ENCODE peak calls at places on chromosomes 3 and 15, in eight cellular contexts. One of them, this sample, is unnamed.

GRCh38 chr3:189947948-189948723 is 172.6 kb downstream of the P3H2 start:
- DNase-seq in upper lobe of right lung: no peak
- DNase-seq in fibroblast of lung: no peak
- DNase-seq in astrocyte of the cerebellum: no peak
- DNase-seq in H7: no peak
- DNase-seq in stomach: no peak
- DNase-seq in AG04449: no peak
- DNase-seq in K562: no peak
- DNase-seq in this sample: no peak

GRCh38 chr3:123759311-123759710 is 124.8 kb downstream of the MYLK start:
- DNase-seq in upper lobe of right lung: no peak
- DNase-seq in fibroblast of lung: peak; percentile 63
- DNase-seq in astrocyte of the cerebellum: peak; percentile 33
- DNase-seq in H7: no peak
- DNase-seq in stomach: no peak
- DNase-seq in AG04449: no peak
- DNase-seq in K562: no peak
- DNase-seq in this sample: no peak

GRCh38 chr15:36605626-36606263 is 26.3 kb downstream of the CDIN1 start:
- DNase-seq in upper lobe of right lung: no peak
- DNase-seq in fibroblast of lung: no peak
- DNase-seq in astrocyte of the cerebellum: no peak
- DNase-seq in H7: no peak
- DNase-seq in stomach: no peak
- DNase-seq in AG04449: no peak
- DNase-seq in K562: no peak
- DNase-seq in this sample: no peak

GRCh38 chr3:190449801-190450200 is at the start of gene TMEM207:
- DNase-seq in upper lobe of right lung: no peak
- DNase-seq in fibroblast of lung: no peak
- DNase-seq in astrocyte of the cerebellum: no peak
- DNase-seq in H7: no peak
- DNase-seq in stomach: no peak
- DNase-seq in AG04449: no peak
- DNase-seq in K562: no peak
- DNase-seq in this sample: no peak

GRCh38 chr3:151971814-151972579 is 98.6 kb downstream of the SUCNR1 start:
- DNase-seq in upper lobe of right lung: no peak
- DNase-seq in fibroblast of lung: no peak
- DNase-seq in astrocyte of the cerebellum: no peak
- DNase-seq in H7: no peak
- DNase-seq in stomach: peak; percentile 45
- DNase-seq in AG04449: no peak
- DNase-seq in K562: no peak
- DNase-seq in this sample: no peak

GRCh38 chr3:155492841-155493240 is 199.4 kb upstream of the STRIT1 start:
- DNase-seq in upper lobe of right lung: no peak
- DNase-seq in fibroblast of lung: peak; percentile 7
- DNase-seq in astrocyte of the cerebellum: peak; percentile 2
- DNase-seq in H7: no peak
- DNase-seq in stomach: no peak
- DNase-seq in AG04449: no peak
- DNase-seq in K562: no peak
- DNase-seq in this sample: no peak

GRCh38 chr3:115806501-115806900 is 183.2 kb downstream of the GAP43 start:
- DNase-seq in upper lobe of right lung: no peak
- DNase-seq in fibroblast of lung: peak; percentile 60
- DNase-seq in astrocyte of the cerebellum: no peak
- DNase-seq in H7: no peak
- DNase-seq in stomach: no peak
- DNase-seq in AG04449: no peak
- DNase-seq in K562: no peak
- DNase-seq in this sample: no peak

GRCh38 chr3:150697646-150698045 is 6.1 kb downstream of the ERICH6 start:
- DNase-seq in upper lobe of right lung: no peak
- DNase-seq in fibroblast of lung: peak; percentile 54
- DNase-seq in astrocyte of the cerebellum: no peak
- DNase-seq in H7: no peak
- DNase-seq in stomach: no peak
- DNase-seq in AG04449: peak; percentile 24
- DNase-seq in K562: no peak
- DNase-seq in this sample: no peak

GRCh38 chr3:170642882-170643601 is 57.2 kb upstream of the SLC7A14 start:
- DNase-seq in upper lobe of right lung: no peak
- DNase-seq in fibroblast of lung: no peak
- DNase-seq in astrocyte of the cerebellum: no peak
- DNase-seq in H7: no peak
- DNase-seq in stomach: no peak
- DNase-seq in AG04449: no peak
- DNase-seq in K562: no peak
- DNase-seq in this sample: no peak

GRCh38 chr15:93180656-93181055 is 91.6 kb upstream of the RGMA start:
- DNase-seq in upper lobe of right lung: no peak
- DNase-seq in fibroblast of lung: no peak
- DNase-seq in astrocyte of the cerebellum: no peak
- DNase-seq in H7: peak; percentile 72
- DNase-seq in stomach: no peak
- DNase-seq in AG04449: no peak
- DNase-seq in K562: no peak
- DNase-seq in this sample: no peak

GRCh38 chr15:64987136-64987535 is 2.6 kb downstream of the SPG21 start:
- DNase-seq in upper lobe of right lung: no peak
- DNase-seq in fibroblast of lung: no peak
- DNase-seq in astrocyte of the cerebellum: no peak
- DNase-seq in H7: no peak
- DNase-seq in stomach: no peak
- DNase-seq in AG04449: no peak
- DNase-seq in K562: no peak
- DNase-seq in this sample: no peak

GRCh38 chr3:155876037-155876436 is 5.6 kb downstream of the GMPS start:
- DNase-seq in upper lobe of right lung: no peak
- DNase-seq in fibroblast of lung: no peak
- DNase-seq in astrocyte of the cerebellum: no peak
- DNase-seq in H7: no peak
- DNase-seq in stomach: no peak
- DNase-seq in AG04449: no peak
- DNase-seq in K562: no peak
- DNase-seq in this sample: no peak

GRCh38 chr15:46710561-46710960 is 1006.7 kb upstream of the SEMA6D start:
- DNase-seq in upper lobe of right lung: no peak
- DNase-seq in fibroblast of lung: no peak
- DNase-seq in astrocyte of the cerebellum: no peak
- DNase-seq in H7: no peak
- DNase-seq in stomach: no peak
- DNase-seq in AG04449: no peak
- DNase-seq in K562: no peak
- DNase-seq in this sample: no peak

GRCh38 chr3:23264413-23264812 is 61.3 kb downstream of the UBE2E2 start:
- DNase-seq in upper lobe of right lung: no peak
- DNase-seq in fibroblast of lung: peak; percentile 88
- DNase-seq in astrocyte of the cerebellum: peak; percentile 47
- DNase-seq in H7: no peak
- DNase-seq in stomach: no peak
- DNase-seq in AG04449: peak; percentile 37
- DNase-seq in K562: no peak
- DNase-seq in this sample: no peak

GRCh38 chr3:115937054-115937453 is 313.7 kb downstream of the GAP43 start:
- DNase-seq in upper lobe of right lung: no peak
- DNase-seq in fibroblast of lung: no peak
- DNase-seq in astrocyte of the cerebellum: no peak
- DNase-seq in H7: no peak
- DNase-seq in stomach: no peak
- DNase-seq in AG04449: no peak
- DNase-seq in K562: no peak
- DNase-seq in this sample: no peak

GRCh38 chr3:70526966-70527515 is 214.6 kb upstream of the MDFIC2 start:
- DNase-seq in upper lobe of right lung: no peak
- DNase-seq in fibroblast of lung: no peak
- DNase-seq in astrocyte of the cerebellum: no peak
- DNase-seq in H7: no peak
- DNase-seq in stomach: no peak
- DNase-seq in AG04449: peak; percentile 12
- DNase-seq in K562: no peak
- DNase-seq in this sample: no peak

GRCh38 chr3:171286580-171287249 is 173.5 kb downstream of the TNIK start:
- DNase-seq in upper lobe of right lung: no peak
- DNase-seq in fibroblast of lung: peak; percentile 47
- DNase-seq in astrocyte of the cerebellum: no peak
- DNase-seq in H7: no peak
- DNase-seq in stomach: no peak
- DNase-seq in AG04449: no peak
- DNase-seq in K562: no peak
- DNase-seq in this sample: no peak

GRCh38 chr3:172104471-172105072 is 65.2 kb downstream of the FNDC3B start:
- DNase-seq in upper lobe of right lung: no peak
- DNase-seq in fibroblast of lung: peak; percentile 66
- DNase-seq in astrocyte of the cerebellum: no peak
- DNase-seq in H7: peak; percentile 64
- DNase-seq in stomach: no peak
- DNase-seq in AG04449: no peak
- DNase-seq in K562: peak; percentile 59
- DNase-seq in this sample: no peak

GRCh38 chr3:191290311-191291025 is 38.7 kb upstream of the CCDC50 start:
- DNase-seq in upper lobe of right lung: no peak
- DNase-seq in fibroblast of lung: peak; percentile 20
- DNase-seq in astrocyte of the cerebellum: no peak
- DNase-seq in H7: no peak
- DNase-seq in stomach: no peak
- DNase-seq in AG04449: no peak
- DNase-seq in K562: no peak
- DNase-seq in this sample: no peak

GRCh38 chr15:48442011-48442410 is 110.8 kb downstream of the DUT start:
- DNase-seq in upper lobe of right lung: no peak
- DNase-seq in fibroblast of lung: no peak
- DNase-seq in astrocyte of the cerebellum: no peak
- DNase-seq in H7: no peak
- DNase-seq in stomach: no peak
- DNase-seq in AG04449: no peak
- DNase-seq in K562: no peak
- DNase-seq in this sample: no peak

GRCh38 chr3:189683576-189684255 is 52.5 kb downstream of the TP63 start:
- DNase-seq in upper lobe of right lung: no peak
- DNase-seq in fibroblast of lung: peak; percentile 67
- DNase-seq in astrocyte of the cerebellum: no peak
- DNase-seq in H7: no peak
- DNase-seq in stomach: no peak
- DNase-seq in AG04449: no peak
- DNase-seq in K562: no peak
- DNase-seq in this sample: no peak

DNA sequence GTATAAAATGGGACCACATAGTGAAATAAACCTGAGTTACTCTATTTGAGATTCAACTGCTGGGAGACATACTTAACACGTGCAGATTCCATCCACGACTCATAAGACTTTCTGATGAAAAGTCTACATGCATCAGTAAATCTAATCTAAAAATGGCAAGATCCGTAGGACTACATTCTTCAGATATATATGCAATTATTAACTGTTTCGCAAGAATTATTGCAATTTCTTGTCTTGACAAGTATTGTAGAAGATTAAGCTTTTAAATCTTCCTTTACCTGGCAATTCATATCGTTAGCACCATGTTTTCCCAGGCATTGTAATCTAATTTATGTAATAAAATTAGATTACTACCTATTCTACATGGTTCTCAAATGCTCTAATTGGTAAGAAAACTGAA is 718.8 kb upstream of the CBLB start:
- DNase-seq in upper lobe of right lung: no peak
- DNase-seq in fibroblast of lung: no peak
- DNase-seq in astrocyte of the cerebellum: no peak
- DNase-seq in H7: no peak
- DNase-seq in stomach: no peak
- DNase-seq in AG04449: no peak
- DNase-seq in K562: no peak
- DNase-seq in this sample: no peak
- H3K4me3 ChIP-seq in upper lobe of right lung: no peak overlapping the region
- H3K4me3 ChIP-seq in fibroblast of lung: no peak overlapping the region
- H3K4me3 ChIP-seq in astrocyte of the cerebellum: no peak overlapping the region
- H3K4me3 ChIP-seq in H7: no peak overlapping the region
- H3K4me3 ChIP-seq in stomach: no peak overlapping the region
- H3K4me3 ChIP-seq in AG04449: no peak overlapping the region
- H3K4me3 ChIP-seq in K562: no peak overlapping the region
- H3K4me3 ChIP-seq in this sample: no peak overlapping the region

DNA sequence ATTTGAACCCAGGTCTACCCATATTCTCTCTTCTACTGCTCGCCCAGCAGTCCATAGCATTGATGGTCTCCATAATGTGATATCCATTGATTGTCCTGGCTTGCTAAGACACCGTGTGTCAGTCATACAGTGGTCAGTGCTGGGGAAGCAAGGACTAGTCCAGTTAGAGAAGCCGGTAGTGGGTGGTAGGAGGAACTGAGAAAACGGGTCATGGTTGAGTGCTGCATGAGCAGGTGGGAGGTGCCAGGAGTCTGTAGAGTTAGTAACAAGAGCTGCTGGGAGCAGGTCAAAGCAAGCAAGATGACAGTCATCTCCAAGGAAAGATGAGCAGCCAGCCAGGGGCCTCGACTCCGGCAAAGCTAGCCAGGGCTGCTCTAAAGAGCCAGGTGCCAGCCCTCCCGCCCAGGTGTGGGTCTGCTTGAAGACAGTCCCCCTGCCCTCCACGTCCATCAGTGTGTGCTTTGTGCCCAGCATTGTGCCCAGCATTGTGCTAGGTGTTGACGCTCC is 29.5 kb upstream of the USP3 start:
- DNase-seq in upper lobe of right lung: no peak
- DNase-seq in fibroblast of lung: no peak
- DNase-seq in astrocyte of the cerebellum: no peak
- DNase-seq in H7: no peak
- DNase-seq in stomach: peak; percentile 44
- DNase-seq in AG04449: no peak
- DNase-seq in K562: no peak
- DNase-seq in this sample: no peak
- H3K4me3 ChIP-seq in upper lobe of right lung: no peak overlapping the region
- H3K4me3 ChIP-seq in fibroblast of lung: no peak overlapping the region
- H3K4me3 ChIP-seq in astrocyte of the cerebellum: no peak overlapping the region
- H3K4me3 ChIP-seq in H7: no peak overlapping the region
- H3K4me3 ChIP-seq in stomach: no peak overlapping the region
- H3K4me3 ChIP-seq in AG04449: no peak overlapping the region
- H3K4me3 ChIP-seq in K562: no peak overlapping the region
- H3K4me3 ChIP-seq in this sample: no peak overlapping the region

DNA sequence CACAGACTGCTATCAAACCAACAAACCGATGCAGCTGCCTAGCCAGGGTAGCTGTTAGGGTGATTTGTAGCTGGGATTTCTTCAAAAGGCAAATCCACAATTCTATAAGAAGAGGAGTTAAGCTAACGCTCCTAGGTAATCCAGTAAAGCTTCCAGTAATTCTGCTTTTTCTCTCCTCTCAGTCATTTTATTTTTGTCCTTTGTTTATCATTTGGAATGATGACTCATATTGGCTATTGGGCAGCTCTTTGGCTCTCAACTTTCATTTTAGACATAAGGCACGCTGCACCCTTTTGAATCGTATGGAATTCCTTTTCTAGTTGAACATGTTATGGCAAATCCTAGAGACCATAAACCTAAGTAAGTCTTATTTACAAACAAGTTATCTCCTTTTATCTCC is 53.2 kb upstream of the PPARG start:
- DNase-seq in upper lobe of right lung: no peak
- DNase-seq in fibroblast of lung: peak; percentile 43
- DNase-seq in astrocyte of the cerebellum: no peak
- DNase-seq in H7: no peak
- DNase-seq in stomach: no peak
- DNase-seq in AG04449: no peak
- DNase-seq in K562: no peak
- DNase-seq in this sample: no peak
- H3K4me3 ChIP-seq in upper lobe of right lung: no peak overlapping the region
- H3K4me3 ChIP-seq in fibroblast of lung: peak overlapping the region; percentile 16
- H3K4me3 ChIP-seq in astrocyte of the cerebellum: no peak overlapping the region
- H3K4me3 ChIP-seq in H7: no peak overlapping the region
- H3K4me3 ChIP-seq in stomach: no peak overlapping the region
- H3K4me3 ChIP-seq in AG04449: no peak overlapping the region
- H3K4me3 ChIP-seq in K562: no peak overlapping the region
- H3K4me3 ChIP-seq in this sample: no peak overlapping the region

GRCh38 chr3:127484601-127485388 is 105.7 kb downstream of the TPRA1 start:
- DNase-seq in upper lobe of right lung: peak; percentile 45
- DNase-seq in fibroblast of lung: peak; percentile 16
- DNase-seq in astrocyte of the cerebellum: no peak
- DNase-seq in H7: peak; percentile 13
- DNase-seq in stomach: peak; percentile 26
- DNase-seq in AG04449: no peak
- DNase-seq in K562: no peak
- DNase-seq in this sample: peak; percentile 67
- H3K4me3 ChIP-seq in upper lobe of right lung: no peak overlapping the region
- H3K4me3 ChIP-seq in fibroblast of lung: no peak overlapping the region
- H3K4me3 ChIP-seq in astrocyte of the cerebellum: no peak overlapping the region
- H3K4me3 ChIP-seq in H7: no peak overlapping the region
- H3K4me3 ChIP-seq in stomach: no peak overlapping the region
- H3K4me3 ChIP-seq in AG04449: no peak overlapping the region
- H3K4me3 ChIP-seq in K562: no peak overlapping the region
- H3K4me3 ChIP-seq in this sample: no peak overlapping the region